ENCODE peak calls at places on chromosomes 11 and 22, in five cellular contexts. One of them, this sample, is unnamed.
A peak's percentile ranks its signal among the peaks of the same experiment; 100 is the strongest.

GRCh38 chr22:49966716-49967332 is 6.3 kb downstream of the PIM3 start:
- DNase-seq in GM12878: no peak
- DNase-seq in H1: peak; percentile 52
- DNase-seq in HepG2: peak; percentile 80
- DNase-seq in K562: peak; percentile 21
- DNase-seq in this sample: peak; percentile 13

GRCh38 chr11:73661035-73661628 is 14.8 kb downstream of the PLEKHB1 start:
- DNase-seq in GM12878: peak; percentile 37
- DNase-seq in H1: peak; percentile 100
- DNase-seq in HepG2: no peak
- DNase-seq in K562: peak; percentile 94
- DNase-seq in this sample: peak; percentile 99

GRCh38 chr11:35980646-35981402 is 37.0 kb downstream of the LDLRAD3 start:
- DNase-seq in GM12878: no peak
- DNase-seq in H1: no peak
- DNase-seq in HepG2: no peak
- DNase-seq in K562: no peak
- DNase-seq in this sample: no peak

GRCh38 chr11:43458486-43458885 is 99.8 kb downstream of the TTC17 start:
- DNase-seq in GM12878: no peak
- DNase-seq in H1: no peak
- DNase-seq in HepG2: no peak
- DNase-seq in K562: no peak
- DNase-seq in this sample: no peak

GRCh38 chr11:123300874-123301695 is 106.0 kb upstream of the CLMP start:
- DNase-seq in GM12878: peak; percentile 47
- DNase-seq in H1: no peak
- DNase-seq in HepG2: no peak
- DNase-seq in K562: no peak
- DNase-seq in this sample: no peak

GRCh38 chr11:76552987-76553386 is 108.2 kb downstream of the EMSY start:
- DNase-seq in GM12878: no peak
- DNase-seq in H1: no peak
- DNase-seq in HepG2: no peak
- DNase-seq in K562: no peak
- DNase-seq in this sample: no peak

GRCh38 chr22:49553518-49554295 is 274.0 kb downstream of the BRD1 start:
- DNase-seq in GM12878: no peak
- DNase-seq in H1: peak; percentile 39
- DNase-seq in HepG2: no peak
- DNase-seq in K562: no peak
- DNase-seq in this sample: no peak

GRCh38 chr11:112650568-112650967 is 310.7 kb upstream of the NCAM1 start:
- DNase-seq in GM12878: no peak
- DNase-seq in H1: no peak
- DNase-seq in HepG2: no peak
- DNase-seq in K562: no peak
- DNase-seq in this sample: no peak

GRCh38 chr11:103051158-103051801 is 40.7 kb downstream of the DCUN1D5 start:
- DNase-seq in GM12878: no peak
- DNase-seq in H1: no peak
- DNase-seq in HepG2: no peak
- DNase-seq in K562: no peak
- DNase-seq in this sample: no peak

GRCh38 chr11:113906038-113906437 is 1.4 kb downstream of the HTR3B start:
- DNase-seq in GM12878: no peak
- DNase-seq in H1: no peak
- DNase-seq in HepG2: peak; percentile 37
- DNase-seq in K562: no peak
- DNase-seq in this sample: peak; percentile 42

GRCh38 chr22:23055448-23056179 is 14.7 kb upstream of the GNAZ start:
- DNase-seq in GM12878: no peak
- DNase-seq in H1: peak; percentile 10
- DNase-seq in HepG2: no peak
- DNase-seq in K562: peak; percentile 58
- DNase-seq in this sample: peak; percentile 3

GRCh38 chr11:75513250-75513649 is 12.5 kb downstream of the GDPD5 start:
- DNase-seq in GM12878: no peak
- DNase-seq in H1: no peak
- DNase-seq in HepG2: no peak
- DNase-seq in K562: no peak
- DNase-seq in this sample: no peak

GRCh38 chr11:30911247-30911646 is 325.1 kb upstream of the MPPED2 start:
- DNase-seq in GM12878: no peak
- DNase-seq in H1: no peak
- DNase-seq in HepG2: no peak
- DNase-seq in K562: no peak
- DNase-seq in this sample: no peak

GRCh38 chr22:29268511-29269229 is 602 bp downstream of the EWSR1 start:
- DNase-seq in GM12878: no peak
- DNase-seq in H1: no peak
- DNase-seq in HepG2: peak; percentile 41
- DNase-seq in K562: peak; percentile 69
- DNase-seq in this sample: peak; percentile 61

GRCh38 chr11:63767415-63768231 is 952 bp downstream of the ZFTA start:
- DNase-seq in GM12878: no peak
- DNase-seq in H1: peak; percentile 78
- DNase-seq in HepG2: peak; percentile 49
- DNase-seq in K562: peak; percentile 81
- DNase-seq in this sample: peak; percentile 81

GRCh38 chr11:12540913-12541587 is 133.2 kb upstream of the TEAD1 start:
- DNase-seq in GM12878: no peak
- DNase-seq in H1: peak; percentile 43
- DNase-seq in HepG2: no peak
- DNase-seq in K562: no peak
- DNase-seq in this sample: no peak

GRCh38 chr22:42318967-42319366 is 48.5 kb upstream of the TCF20 start:
- DNase-seq in GM12878: no peak
- DNase-seq in H1: no peak
- DNase-seq in HepG2: no peak
- DNase-seq in K562: no peak
- DNase-seq in this sample: no peak

GRCh38 chr11:124863137-124863825 is 2.0 kb upstream of the ROBO3 start:
- DNase-seq in GM12878: no peak
- DNase-seq in H1: peak; percentile 58
- DNase-seq in HepG2: peak; percentile 20
- DNase-seq in K562: no peak
- DNase-seq in this sample: peak; percentile 44

GRCh38 chr11:47586456-47586855 is at the start of gene FAM180B:
- DNase-seq in GM12878: no peak
- DNase-seq in H1: no peak
- DNase-seq in HepG2: no peak
- DNase-seq in K562: no peak
- DNase-seq in this sample: no peak

GRCh38 chr22:33302049-33302545 is 243.9 kb upstream of the SYN3 start:
- DNase-seq in GM12878: peak; percentile 39
- DNase-seq in H1: peak; percentile 97
- DNase-seq in HepG2: peak; percentile 66
- DNase-seq in K562: peak; percentile 61
- DNase-seq in this sample: peak; percentile 92

GRCh38 chr22:47382164-47382890 is 619.9 kb downstream of the TBC1D22A start:
- DNase-seq in GM12878: no peak
- DNase-seq in H1: no peak
- DNase-seq in HepG2: no peak
- DNase-seq in K562: no peak
- DNase-seq in this sample: no peak

GRCh38 chr22:36327922-36328551 is 59.7 kb downstream of the MYH9 start:
- DNase-seq in GM12878: no peak
- DNase-seq in H1: no peak
- DNase-seq in HepG2: no peak
- DNase-seq in K562: no peak
- DNase-seq in this sample: no peak

GRCh38 chr11:58530236-58530635 is 22.3 kb upstream of the OR5B21 start:
- DNase-seq in GM12878: no peak
- DNase-seq in H1: no peak
- DNase-seq in HepG2: no peak
- DNase-seq in K562: no peak
- DNase-seq in this sample: no peak

GRCh38 chr11:118211006-118211405 is 13.8 kb downstream of the JAML start:
- DNase-seq in GM12878: no peak
- DNase-seq in H1: peak; percentile 57
- DNase-seq in HepG2: no peak
- DNase-seq in K562: no peak
- DNase-seq in this sample: peak; percentile 38

GRCh38 chr11:130772266-130773227 is 143.7 kb downstream of the SNX19 start:
- DNase-seq in GM12878: no peak
- DNase-seq in H1: no peak
- DNase-seq in HepG2: no peak
- DNase-seq in K562: no peak
- DNase-seq in this sample: no peak

GRCh38 chr11:111379500-111380136 is 543 bp upstream of the POU2AF1 start:
- DNase-seq in GM12878: no peak
- DNase-seq in H1: no peak
- DNase-seq in HepG2: no peak
- DNase-seq in K562: no peak
- DNase-seq in this sample: no peak

GRCh38 chr11:125141686-125142535 is 22.6 kb upstream of the PKNOX2 start:
- DNase-seq in GM12878: no peak
- DNase-seq in H1: peak; percentile 97
- DNase-seq in HepG2: no peak
- DNase-seq in K562: peak; percentile 85
- DNase-seq in this sample: peak; percentile 90

GRCh38 chr11:44456544-44457270 is 108.8 kb upstream of the CD82 start:
- DNase-seq in GM12878: no peak
- DNase-seq in H1: peak; percentile 58
- DNase-seq in HepG2: no peak
- DNase-seq in K562: no peak
- DNase-seq in this sample: peak; percentile 46

GRCh38 chr11:33930317-33931021 is 38.6 kb upstream of the LMO2 start:
- DNase-seq in GM12878: no peak
- DNase-seq in H1: no peak
- DNase-seq in HepG2: no peak
- DNase-seq in K562: no peak
- DNase-seq in this sample: no peak

GRCh38 chr11:76661306-76661751 is 9.2 kb downstream of the LRRC32 start:
- DNase-seq in GM12878: no peak
- DNase-seq in H1: no peak
- DNase-seq in HepG2: no peak
- DNase-seq in K562: no peak
- DNase-seq in this sample: no peak

DNA sequence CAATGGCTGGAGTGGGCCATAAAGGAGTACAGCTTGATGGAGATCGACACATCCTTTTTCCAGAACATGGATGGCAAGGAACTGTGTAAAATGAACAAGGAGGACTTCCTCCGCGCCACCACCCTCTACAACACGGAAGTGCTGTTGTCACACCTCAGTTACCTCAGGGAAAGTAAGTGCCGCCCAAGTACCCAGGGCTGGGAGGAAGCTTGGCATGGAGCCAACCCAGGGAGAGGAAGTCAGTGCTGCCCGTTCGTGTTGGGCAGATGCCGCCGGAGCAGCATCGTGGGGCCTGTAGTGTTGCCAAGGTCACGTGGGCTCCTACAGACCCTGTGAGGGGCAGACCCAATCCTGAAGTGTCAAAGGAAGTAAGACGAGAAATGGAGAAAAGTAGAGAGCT is 78.9 kb downstream of the FLI1 start:
- DNase-seq in GM12878: no peak
- DNase-seq in H1: no peak
- DNase-seq in HepG2: no peak
- DNase-seq in K562: no peak
- DNase-seq in this sample: no peak
- TF ChIP-seq ATF2 in GM12878: no peak
- TF ChIP-seq ATF2 in H1: no peak
- TF ChIP-seq ATF2 in HepG2: no peak
- TF ChIP-seq ATF2 in K562: no peak
- TF ChIP-seq ATF2 in this sample: no peak

GRCh38 chr22:46051646-46052045 is 74.7 kb upstream of the WNT7B start:
- DNase-seq in GM12878: no peak
- DNase-seq in H1: no peak
- DNase-seq in HepG2: no peak
- DNase-seq in K562: no peak
- DNase-seq in this sample: peak; percentile 0
- TF ChIP-seq ATF2 in GM12878: no peak
- TF ChIP-seq ATF2 in H1: no peak
- TF ChIP-seq ATF2 in HepG2: no peak
- TF ChIP-seq ATF2 in K562: no peak
- TF ChIP-seq ATF2 in this sample: no peak

GRCh38 chr11:57481915-57482781 is 21.8 kb downstream of the RTN4RL2 start:
- DNase-seq in GM12878: no peak
- DNase-seq in H1: no peak
- DNase-seq in HepG2: no peak
- DNase-seq in K562: no peak
- DNase-seq in this sample: no peak

GRCh38 chr11:57483570-57483934 is 23.2 kb downstream of the RTN4RL2 start:
- DNase-seq in GM12878: no peak
- DNase-seq in H1: no peak
- DNase-seq in HepG2: no peak
- DNase-seq in K562: no peak
- DNase-seq in this sample: no peak

GRCh38 chr11:57481315-57481714 is 21.0 kb downstream of the RTN4RL2 start:
- DNase-seq in GM12878: no peak
- DNase-seq in H1: no peak
- DNase-seq in HepG2: no peak
- DNase-seq in K562: no peak
- DNase-seq in this sample: no peak

GRCh38 chr11:57484141-57484710 is 23.9 kb downstream of the RTN4RL2 start:
- DNase-seq in GM12878: no peak
- DNase-seq in H1: no peak
- DNase-seq in HepG2: no peak
- DNase-seq in K562: no peak
- DNase-seq in this sample: no peak

DNA sequence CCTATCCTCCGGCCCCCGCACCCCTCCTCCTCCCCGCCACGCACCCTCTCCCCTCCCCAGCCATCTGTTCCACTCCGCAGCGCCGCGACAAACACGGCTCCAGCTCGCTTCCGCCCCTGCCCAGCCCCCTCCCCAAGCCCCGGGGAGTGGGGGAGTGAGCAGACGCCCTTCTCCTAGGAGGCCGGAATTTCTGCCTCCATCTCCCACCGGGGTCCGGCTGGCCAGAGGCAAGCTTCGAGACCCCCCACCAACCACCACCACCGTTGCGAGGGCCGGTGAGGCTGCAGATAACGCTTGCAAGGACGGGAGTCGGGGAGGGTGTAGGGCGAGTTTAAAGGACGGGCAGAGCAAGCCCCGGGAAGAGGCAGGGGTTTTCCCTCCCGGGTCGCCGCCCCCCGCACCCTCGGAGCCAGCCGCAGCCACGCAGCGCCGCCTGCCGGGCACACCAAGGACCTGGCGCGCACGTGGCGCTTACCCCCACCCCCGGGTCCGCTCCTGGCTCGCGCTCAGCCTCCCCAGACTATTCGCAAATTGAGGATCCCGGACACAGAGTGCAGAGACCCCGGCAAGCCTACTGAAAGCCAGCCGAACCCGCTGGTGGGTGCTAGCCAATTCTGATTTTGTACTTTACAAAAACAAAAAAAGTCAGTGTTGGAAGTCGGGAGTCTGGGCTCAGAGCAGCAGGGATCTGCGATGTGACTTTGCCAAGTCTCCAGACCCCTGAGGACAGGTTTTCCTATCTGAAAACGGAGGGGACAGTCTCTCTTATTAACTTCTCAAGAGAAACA is 22.6 kb downstream of the RTN4RL2 start:
- DNase-seq in GM12878: no peak
- DNase-seq in H1: peak; percentile 91
- DNase-seq in HepG2: no peak
- DNase-seq in K562: no peak
- DNase-seq in this sample: peak; percentile 78
- TF ChIP-seq ATF2 in GM12878: no peak
- TF ChIP-seq ATF2 in H1: no peak
- TF ChIP-seq ATF2 in HepG2: no peak
- TF ChIP-seq ATF2 in K562: no peak
- TF ChIP-seq ATF2 in this sample: no peak

GRCh38 chr11:100739636-100740035 is 52.5 kb downstream of the ARHGAP42 start:
- DNase-seq in GM12878: no peak
- DNase-seq in H1: no peak
- DNase-seq in HepG2: peak; percentile 40
- DNase-seq in K562: no peak
- DNase-seq in this sample: no peak
- TF ChIP-seq ATF2 in GM12878: no peak
- TF ChIP-seq ATF2 in H1: no peak
- TF ChIP-seq ATF2 in HepG2: no peak
- TF ChIP-seq ATF2 in K562: no peak
- TF ChIP-seq ATF2 in this sample: no peak